ENCODE peak calls at places on chromosomes 3 and 15, in six cellular contexts. N is GM12891, H is fibroblast of lung, X is suprapubic skin, O is A172, B is kidney. A is an unnamed sample.

GRCh38 chr3:9779721-9780450 is 10.1 kb upstream of the CAMK1 start:
- DNase-seq in N (no peak), H (no peak), X (no peak), O (no peak), B (no peak), A (no peak)

GRCh38 chr3:8868996-8869395 is 94.3 kb downstream of the RAD18 start:
- DNase-seq in N (no peak), H (no peak), X (no peak), O (peak; percentile 63), B (no peak), A (no peak)

GRCh38 chr3:129950318-129951046 is 24.0 kb upstream of the TRH start:
- DNase-seq in N (no peak), H (no peak), X (no peak), O (no peak), B (no peak), A (no peak)

GRCh38 chr15:48433226-48433886 is 102.1 kb downstream of the DUT start:
- DNase-seq in N (no peak), H (peak; percentile 75), X (no peak), O (peak; percentile 66), B (no peak), A (no peak)

GRCh38 chr3:126432901-126433480 is 38.3 kb downstream of the CFAP100 start:
- DNase-seq in N (no peak), H (no peak), X (no peak), O (no peak), B (peak; percentile 54), A (no peak)

GRCh38 chr3:26963356-26963742 is 340.8 kb downstream of the LRRC3B start:
- DNase-seq in N (no peak), H (no peak), X (no peak), O (no peak), B (no peak), A (no peak)

GRCh38 chr3:185280572-185281365 is 26.9 kb upstream of the EHHADH start:
- DNase-seq in N (peak; percentile 21), H (peak; percentile 60), X (no peak), O (peak; percentile 80), B (no peak), A (no peak)

GRCh38 chr3:71956716-71957115 is 171.8 kb upstream of the PROK2 start:
- DNase-seq in N (no peak), H (no peak), X (no peak), O (no peak), B (no peak), A (no peak)

GRCh38 chr15:87639305-87640011 is 617.1 kb downstream of the NTRK3 start:
- DNase-seq in N (no peak), H (peak; percentile 39), X (no peak), O (no peak), B (no peak), A (no peak)

GRCh38 chr3:142676151-142676550 is 47.7 kb upstream of the TRPC1 start:
- DNase-seq in N (no peak), H (no peak), X (no peak), O (no peak), B (no peak), A (no peak)

A was measured in skeletal muscle cell.